ENCODE peak calls at places on chromosomes 16 and 17, in seven cellular contexts. One of them, this sample, is unnamed. For H3K9me3 and H3K27me3, the result is how much of the 10 kb centered on the place peaks cover.

GRCh38 chr16:25012525-25012991 is 2.6 kb downstream of the ARHGAP17 start:
- DNase-seq in right atrium auricular region: no peak
- DNase-seq in PC-3: peak
- DNase-seq in ovary: no peak
- DNase-seq in fibroblast of lung: peak
- DNase-seq in uterus: no peak
- DNase-seq in BE2C: no peak
- DNase-seq in this sample: no peak

GRCh38 chr17:78387982-78388941 is 9.8 kb downstream of the PGS1 start:
- DNase-seq in right atrium auricular region: no peak
- DNase-seq in PC-3: no peak
- DNase-seq in ovary: no peak
- DNase-seq in fibroblast of lung: peak
- DNase-seq in uterus: peak
- DNase-seq in BE2C: no peak
- DNase-seq in this sample: no peak

GRCh38 chr17:39364236-39365025 is 37.0 kb downstream of the FBXL20 start:
- DNase-seq in right atrium auricular region: no peak
- DNase-seq in PC-3: no peak
- DNase-seq in ovary: no peak
- DNase-seq in fibroblast of lung: no peak
- DNase-seq in uterus: no peak
- DNase-seq in BE2C: no peak
- DNase-seq in this sample: no peak

GRCh38 chr17:64385187-64386083 is 5.2 kb downstream of the PECAM1 start:
- DNase-seq in right atrium auricular region: peak
- DNase-seq in PC-3: peak
- DNase-seq in ovary: peak
- DNase-seq in fibroblast of lung: peak
- DNase-seq in uterus: peak
- DNase-seq in BE2C: no peak
- DNase-seq in this sample: no peak

GRCh38 chr16:11128211-11129123 is 127.5 kb downstream of the SOCS1 start:
- DNase-seq in right atrium auricular region: no peak
- DNase-seq in PC-3: no peak
- DNase-seq in ovary: peak
- DNase-seq in fibroblast of lung: peak
- DNase-seq in uterus: peak
- DNase-seq in BE2C: no peak
- DNase-seq in this sample: no peak

GRCh38 chr17:45042346-45043120 is 8.9 kb downstream of the DCAKD start:
- DNase-seq in right atrium auricular region: no peak
- DNase-seq in PC-3: no peak
- DNase-seq in ovary: no peak
- DNase-seq in fibroblast of lung: no peak
- DNase-seq in uterus: no peak
- DNase-seq in BE2C: no peak
- DNase-seq in this sample: no peak

GRCh38 chr17:45021607-45022287 is 29.7 kb downstream of the DCAKD start:
- DNase-seq in right atrium auricular region: no peak
- DNase-seq in PC-3: peak
- DNase-seq in ovary: peak
- DNase-seq in fibroblast of lung: peak
- DNase-seq in uterus: peak
- DNase-seq in BE2C: peak
- DNase-seq in this sample: peak

GRCh38 chr16:4081577-4082021 is 34.6 kb downstream of the ADCY9 start:
- DNase-seq in right atrium auricular region: peak
- DNase-seq in PC-3: no peak
- DNase-seq in ovary: peak
- DNase-seq in fibroblast of lung: peak
- DNase-seq in uterus: peak
- DNase-seq in BE2C: no peak
- DNase-seq in this sample: no peak

GRCh38 chr16:2343211-2343610 is 2.7 kb upstream of the ABCA3 start:
- DNase-seq in right atrium auricular region: no peak
- DNase-seq in PC-3: no peak
- DNase-seq in ovary: no peak
- DNase-seq in fibroblast of lung: no peak
- DNase-seq in uterus: no peak
- DNase-seq in BE2C: no peak
- DNase-seq in this sample: no peak

GRCh38 chr16:5851583-5851982 is 754.0 kb upstream of the EEF2KMT start:
- DNase-seq in right atrium auricular region: no peak
- DNase-seq in PC-3: peak
- DNase-seq in ovary: no peak
- DNase-seq in fibroblast of lung: no peak
- DNase-seq in uterus: no peak
- DNase-seq in BE2C: no peak
- DNase-seq in this sample: no peak

GRCh38 chr17:7613769-7614421 is 802 bp downstream of the FXR2 start:
- DNase-seq in right atrium auricular region: no peak
- DNase-seq in PC-3: peak
- DNase-seq in ovary: no peak
- DNase-seq in fibroblast of lung: peak
- DNase-seq in uterus: no peak
- DNase-seq in BE2C: no peak
- DNase-seq in this sample: no peak
- TF ChIP-seq CTCF in right atrium auricular region: no peak
- TF ChIP-seq CTCF in PC-3: peak
- TF ChIP-seq CTCF in ovary: no peak
- TF ChIP-seq CTCF in fibroblast of lung: no peak
- TF ChIP-seq CTCF in uterus: no peak
- TF ChIP-seq CTCF in BE2C: no peak
- TF ChIP-seq CTCF in this sample: no peak

GRCh38 chr17:60491771-60492170 is 34.3 kb downstream of the APPBP2 start:
- DNase-seq in right atrium auricular region: no peak
- DNase-seq in PC-3: no peak
- DNase-seq in ovary: no peak
- DNase-seq in fibroblast of lung: no peak
- DNase-seq in uterus: no peak
- DNase-seq in BE2C: no peak
- DNase-seq in this sample: no peak

GRCh38 chr17:60496051-60496450 is 30.0 kb downstream of the APPBP2 start:
- DNase-seq in right atrium auricular region: no peak
- DNase-seq in PC-3: no peak
- DNase-seq in ovary: no peak
- DNase-seq in fibroblast of lung: no peak
- DNase-seq in uterus: no peak
- DNase-seq in BE2C: no peak
- DNase-seq in this sample: no peak

GRCh38 chr17:60493847-60494321 is 32.2 kb downstream of the APPBP2 start:
- DNase-seq in right atrium auricular region: no peak
- DNase-seq in PC-3: no peak
- DNase-seq in ovary: no peak
- DNase-seq in fibroblast of lung: no peak
- DNase-seq in uterus: no peak
- DNase-seq in BE2C: no peak
- DNase-seq in this sample: no peak

DNA sequence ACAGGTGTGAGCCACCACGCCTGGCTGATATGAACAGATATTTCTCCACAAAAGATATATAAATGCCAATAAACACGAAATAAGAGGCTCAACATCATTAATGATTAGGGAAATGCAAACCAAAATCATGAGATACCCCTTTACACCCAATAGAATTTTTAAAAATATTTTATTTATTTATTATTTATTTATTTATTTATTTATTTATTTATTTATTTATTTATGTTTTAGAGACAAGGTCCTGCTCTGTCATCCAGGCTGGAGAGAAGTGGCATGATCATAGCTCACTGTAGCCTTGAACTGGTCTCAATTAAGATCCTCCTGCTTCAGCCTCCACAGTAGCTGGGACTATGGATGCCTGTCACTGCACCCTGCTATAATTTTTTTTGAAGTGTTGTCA is 30.8 kb downstream of the APPBP2 start:
- DNase-seq in right atrium auricular region: no peak
- DNase-seq in PC-3: no peak
- DNase-seq in ovary: no peak
- DNase-seq in fibroblast of lung: no peak
- DNase-seq in uterus: no peak
- DNase-seq in BE2C: no peak
- DNase-seq in this sample: no peak
- H3K9me3 ChIP-seq in right atrium auricular region: under half
- H3K9me3 ChIP-seq in PC-3: under half
- H3K9me3 ChIP-seq in ovary: under half
- H3K9me3 ChIP-seq in fibroblast of lung: under half
- H3K9me3 ChIP-seq in uterus: under half
- H3K9me3 ChIP-seq in BE2C: under half
- H3K9me3 ChIP-seq in this sample: under half

DNA sequence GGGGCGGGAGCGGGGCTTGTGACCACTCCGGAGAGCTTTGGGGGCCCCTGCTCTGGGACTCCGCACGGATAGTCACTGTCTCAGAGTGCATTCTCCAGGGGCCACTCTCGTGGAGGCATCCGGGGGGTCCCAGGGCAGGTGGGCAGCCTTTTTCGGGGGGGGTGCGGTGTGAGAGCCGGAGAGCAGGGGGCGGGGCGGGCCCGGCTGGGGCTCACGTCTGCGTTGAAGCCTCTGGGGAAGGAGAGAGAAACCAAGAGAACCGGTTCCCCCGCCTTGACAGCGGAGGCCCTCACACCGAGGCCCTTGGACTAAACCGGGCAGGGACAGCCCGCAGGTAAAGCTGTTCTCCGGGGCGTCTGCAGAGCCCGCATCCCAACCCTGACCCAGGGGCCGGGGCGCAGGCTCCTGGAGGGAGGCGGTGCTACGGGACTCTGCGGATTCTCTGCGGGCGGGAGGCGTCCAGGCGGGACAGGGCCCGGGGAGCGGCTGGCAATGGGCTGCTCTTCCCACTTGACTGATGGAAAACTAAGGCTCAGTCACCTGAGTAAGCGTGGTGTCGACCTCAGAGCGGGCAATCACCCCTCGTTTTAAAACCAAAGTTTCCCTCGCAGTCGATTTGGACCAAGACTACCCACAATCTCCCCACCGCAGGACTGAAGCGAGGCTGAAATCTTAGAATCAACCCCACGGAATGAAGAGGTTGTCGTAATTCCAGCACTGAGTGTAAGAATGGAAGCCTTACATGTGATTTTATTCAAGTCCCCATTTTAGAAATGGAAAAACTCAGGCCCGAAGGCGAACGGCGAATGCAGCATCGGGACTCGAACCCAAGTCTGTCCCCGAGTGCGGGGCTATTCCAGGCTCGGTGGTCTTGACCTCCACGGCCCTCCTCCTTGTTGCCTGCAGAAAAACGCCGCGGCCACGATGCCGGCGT is 49.6 kb upstream of the AMZ2 start:
- DNase-seq in right atrium auricular region: no peak
- DNase-seq in PC-3: peak
- DNase-seq in ovary: no peak
- DNase-seq in fibroblast of lung: no peak
- DNase-seq in uterus: no peak
- DNase-seq in BE2C: no peak
- DNase-seq in this sample: no peak
- H3K27me3 ChIP-seq in right atrium auricular region: under half
- H3K27me3 ChIP-seq in PC-3: half or more
- H3K27me3 ChIP-seq in ovary: under half
- H3K27me3 ChIP-seq in fibroblast of lung: under half
- H3K27me3 ChIP-seq in uterus: under half
- H3K27me3 ChIP-seq in BE2C: half or more
- H3K27me3 ChIP-seq in this sample: under half

GRCh38 chr17:10073905-10074304 is 124.5 kb downstream of the GAS7 start:
- DNase-seq in right atrium auricular region: no peak
- DNase-seq in PC-3: no peak
- DNase-seq in ovary: no peak
- DNase-seq in fibroblast of lung: no peak
- DNase-seq in uterus: no peak
- DNase-seq in BE2C: no peak
- DNase-seq in this sample: no peak
- TF ChIP-seq CTCF in right atrium auricular region: no peak
- TF ChIP-seq CTCF in PC-3: no peak
- TF ChIP-seq CTCF in ovary: no peak
- TF ChIP-seq CTCF in fibroblast of lung: no peak
- TF ChIP-seq CTCF in uterus: no peak
- TF ChIP-seq CTCF in BE2C: no peak
- TF ChIP-seq CTCF in this sample: no peak

This sample was measured in pancreas.